ENCODE peak calls at places on chromosome 4, in eight cellular contexts. L is GM23338, R is hepatocyte, F is SJSA1, P is cardiac muscle cell, Y is mesendoderm, H is right lobe of liver, X is transverse colon. N is an unnamed sample. For H3K27me3 and H3K4me1, the result is how much of the 10 kb centered on the place peaks cover.

GRCh38 chr4:147355849-147356248 is 125.0 kb upstream of the EDNRA start:
- DNase-seq in L (no peak), R (no peak), F (peak), P (peak), Y (no peak), H (no peak), X (no peak), N (no peak)

GRCh38 chr4:75963558-75963957 is 22.7 kb upstream of the NAAA start:
- DNase-seq in L (no peak), R (no peak), F (no peak), P (no peak), Y (no peak), H (no peak), X (no peak), N (no peak)

GRCh38 chr4:108425988-108426387 is 194.4 kb upstream of the RPL34 start:
- DNase-seq in L (no peak), R (no peak), F (peak), P (peak), Y (no peak), H (no peak), X (no peak), N (no peak)

GRCh38 chr4:175986-176385 is 51.7 kb downstream of the ZNF718 start:
- DNase-seq in L (no peak), R (no peak), F (no peak), P (no peak), Y (no peak), H (no peak), X (no peak), N (no peak)

GRCh38 chr4:170497105-170497504 is 407.3 kb upstream of the AADAT start:
- DNase-seq in L (peak), R (no peak), F (peak), P (no peak), Y (no peak), H (no peak), X (no peak), N (no peak)

GRCh38 chr4:141131738-141132688 is 1.3 kb downstream of the RNF150 start:
- DNase-seq in L (peak), R (peak), F (peak), P (no peak), Y (peak), H (no peak), X (peak), N (no peak)

GRCh38 chr4:127930175-127930574 is 34.8 kb downstream of the MFSD8 start:
- DNase-seq in L (no peak), R (no peak), F (no peak), P (no peak), Y (no peak), H (no peak), X (no peak), N (no peak)

GRCh38 chr4:125070869-125071268 is 243.9 kb upstream of the FAT4 start:
- DNase-seq in L (peak), R (no peak), F (no peak), P (no peak), Y (peak), H (no peak), X (no peak), N (no peak)

GRCh38 chr4:12507868-12508481 is 976.2 kb downstream of the RAB28 start:
- DNase-seq in L (peak), R (no peak), F (peak), P (no peak), Y (peak), H (no peak), X (no peak), N (no peak)

GRCh38 chr4:22063613-22064012 is 115.0 kb upstream of the KCNIP4 start:
- DNase-seq in L (no peak), R (peak), F (no peak), P (no peak), Y (no peak), H (no peak), X (no peak), N (no peak)

GRCh38 chr4:87012265-87012953 is 77.6 kb downstream of the AFF1 start:
- DNase-seq in L (no peak), R (peak), F (no peak), P (no peak), Y (no peak), H (peak), X (no peak), N (no peak)

GRCh38 chr4:163564221-163564720 is 69.8 kb downstream of the TMA16 start:
- DNase-seq in L (no peak), R (no peak), F (no peak), P (no peak), Y (no peak), H (no peak), X (no peak), N (no peak)

GRCh38 chr4:76729991-76730390 is 168.0 kb downstream of the SOWAHB start:
- DNase-seq in L (peak), R (no peak), F (peak), P (no peak), Y (no peak), H (no peak), X (no peak), N (no peak)

GRCh38 chr4:134388351-134388750 is 186.8 kb upstream of the PABPC4L start:
- DNase-seq in L (peak), R (no peak), F (no peak), P (no peak), Y (peak), H (no peak), X (no peak), N (peak)

GRCh38 chr4:121256346-121256745 is 92.2 kb upstream of the TNIP3 start:
- DNase-seq in L (no peak), R (peak), F (peak), P (peak), Y (no peak), H (no peak), X (no peak), N (no peak)

GRCh38 chr4:21768349-21769310 is 179.9 kb downstream of the KCNIP4 start:
- DNase-seq in L (peak), R (peak), F (peak), P (peak), Y (peak), H (no peak), X (no peak), N (peak)

GRCh38 chr4:1628892-1629703 is 55.0 kb downstream of the FAM53A start:
- DNase-seq in L (peak), R (peak), F (peak), P (peak), Y (peak), H (peak), X (peak), N (peak)

GRCh38 chr4:180134116-180134866 is 2108.9 kb upstream of the TENM3 start:
- DNase-seq in L (peak), R (peak), F (no peak), P (no peak), Y (no peak), H (no peak), X (peak), N (no peak)

GRCh38 chr4:683247-683897 is 5.6 kb downstream of the SLC49A3 start:
- DNase-seq in L (no peak), R (no peak), F (no peak), P (no peak), Y (no peak), H (no peak), X (no peak), N (no peak)

GRCh38 chr4:100295792-100296191 is 105.5 kb upstream of the DDIT4L start:
- DNase-seq in L (no peak), R (no peak), F (no peak), P (peak), Y (no peak), H (no peak), X (no peak), N (no peak)

GRCh38 chr4:138242076-138242829 is at the start of gene SLC7A11:
- DNase-seq in L (peak), R (peak), F (peak), P (peak), Y (peak), H (peak), X (peak), N (peak)

GRCh38 chr4:146040623-146041022 is 102.0 kb upstream of the ZNF827 start:
- DNase-seq in L (peak), R (no peak), F (no peak), P (peak), Y (no peak), H (no peak), X (no peak), N (no peak)

GRCh38 chr4:182880387-182881356 is 36.5 kb downstream of the DCTD start:
- DNase-seq in L (no peak), R (peak), F (no peak), P (peak), Y (no peak), H (no peak), X (peak), N (no peak)

GRCh38 chr4:78131403-78131802 is 74.3 kb downstream of the FRAS1 start:
- DNase-seq in L (no peak), R (no peak), F (peak), P (peak), Y (no peak), H (no peak), X (no peak), N (no peak)

GRCh38 chr4:156723951-156724668 is 247.5 kb downstream of the PDGFC start:
- DNase-seq in L (no peak), R (no peak), F (no peak), P (no peak), Y (no peak), H (peak), X (peak), N (no peak)

GRCh38 chr4:42515156-42515884 is 118.0 kb downstream of the SHISA3 start:
- DNase-seq in L (peak), R (no peak), F (no peak), P (peak), Y (peak), H (no peak), X (no peak), N (no peak)

GRCh38 chr4:165864228-165864627 is 8.8 kb upstream of the TLL1 start:
- DNase-seq in L (no peak), R (no peak), F (no peak), P (peak), Y (peak), H (no peak), X (no peak), N (no peak)

GRCh38 chr4:151808120-151808529 is 47.3 kb upstream of the GATB start:
- DNase-seq in L (no peak), R (no peak), F (no peak), P (no peak), Y (no peak), H (no peak), X (no peak), N (no peak)

GRCh38 chr4:54872246-54872645 is 214.5 kb downstream of the KIT start:
- DNase-seq in L (no peak), R (no peak), F (no peak), P (peak), Y (peak), H (no peak), X (no peak), N (no peak)

GRCh38 chr4:152032722-152033131 is 271.9 kb upstream of the GATB start:
- DNase-seq in L (no peak), R (peak), F (no peak), P (peak), Y (no peak), H (no peak), X (no peak), N (no peak)

GRCh38 chr4:120052840-120053239 is 13.8 kb downstream of the MAD2L1 start:
- DNase-seq in L (no peak), R (peak), F (peak), P (peak), Y (no peak), H (no peak), X (no peak), N (no peak)

GRCh38 chr4:98522062-98522461 is 136.3 kb downstream of the TSPAN5 start:
- DNase-seq in L (no peak), R (no peak), F (no peak), P (peak), Y (no peak), H (no peak), X (no peak), N (no peak)

GRCh38 chr4:122762520-122762919 is 30.0 kb downstream of the BBS12 start:
- DNase-seq in L (no peak), R (no peak), F (no peak), P (no peak), Y (no peak), H (no peak), X (no peak), N (no peak)

GRCh38 chr4:128285085-128286023 is 2.3 kb downstream of the PGRMC2 start:
- DNase-seq in L (no peak), R (peak), F (no peak), P (peak), Y (no peak), H (peak), X (peak), N (no peak)

GRCh38 chr4:15003441-15003890 is 1.2 kb downstream of the CPEB2 start:
- DNase-seq in L (peak), R (peak), F (peak), P (peak), Y (peak), H (peak), X (peak), N (no peak)

GRCh38 chr4:184252136-184253071 is 34.7 kb upstream of the ENPP6 start:
- DNase-seq in L (no peak), R (no peak), F (no peak), P (no peak), Y (no peak), H (no peak), X (no peak), N (no peak)
- H3K27me3 ChIP-seq in L (under half), R (under half), F (under half), P (under half), Y (under half), H (under half), X (under half), N (under half)

DNA sequence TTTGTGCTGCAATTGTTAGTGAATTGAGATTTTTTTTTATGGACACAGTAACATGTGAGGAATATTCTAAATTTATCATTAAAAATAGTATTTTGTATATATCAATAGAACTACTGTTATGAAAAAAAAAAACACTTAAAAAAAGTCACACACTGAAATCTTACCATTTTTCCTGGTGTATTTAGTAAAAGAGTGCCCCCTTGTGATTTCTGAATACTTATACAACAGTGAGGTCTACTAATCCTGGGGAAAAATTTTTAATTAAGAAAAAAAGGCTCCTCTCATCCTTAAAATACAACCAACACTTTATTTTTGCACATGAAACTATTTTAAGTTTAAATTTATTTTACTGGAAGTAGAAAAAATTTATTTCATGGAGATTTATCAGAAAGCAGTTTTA is 56.4 kb upstream of the SPOCK3 start:
- DNase-seq in L (peak), R (peak), F (no peak), P (peak), Y (peak), H (no peak), X (no peak), N (no peak)
- H3K4me3 ChIP-seq in L (no peak), R (no peak), F (no peak), P (no peak), Y (no peak), H (no peak), X (no peak), N (no peak)

GRCh38 chr4:153212755-153213154 is 8.5 kb downstream of the TRIM2 start:
- DNase-seq in L (no peak), R (no peak), F (no peak), P (no peak), Y (no peak), H (no peak), X (no peak), N (no peak)
- H3K4me1 ChIP-seq in L (under half), R (under half), F (under half), P (under half), Y (under half), H (under half), X (under half), N (under half)

DNA sequence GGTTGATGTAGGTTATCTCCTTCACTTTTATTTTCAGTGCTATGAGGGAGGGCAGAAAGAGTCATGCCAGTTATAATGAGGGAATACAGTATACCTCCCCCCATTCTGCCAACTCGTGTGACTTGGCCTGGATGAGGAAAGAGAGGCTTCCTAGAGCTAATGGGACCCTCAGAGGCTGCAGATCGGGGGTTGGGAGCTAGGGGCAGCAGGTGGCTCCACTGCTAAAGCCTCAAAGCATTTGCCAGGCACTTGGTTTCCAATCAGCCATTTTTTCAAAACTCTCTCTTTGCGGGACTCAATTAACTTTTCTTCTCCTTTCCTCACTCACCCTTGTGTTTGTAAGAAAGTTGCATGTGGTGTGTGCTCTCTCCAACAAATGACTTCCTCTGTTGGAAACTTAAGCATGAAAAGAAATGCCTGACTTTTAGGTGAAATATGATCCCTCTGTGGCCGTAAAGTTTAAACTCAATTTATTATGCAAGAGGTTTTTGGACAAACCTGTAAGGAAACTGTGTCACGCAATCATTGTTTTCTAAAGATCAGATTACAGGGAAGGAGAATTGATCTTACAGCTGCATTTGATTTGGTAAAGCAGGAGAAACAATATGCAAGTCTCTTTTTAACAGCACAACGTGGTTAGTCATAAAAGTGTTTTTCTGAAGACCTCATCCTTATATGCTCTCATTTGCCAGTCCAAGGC is 7.0 kb downstream of the SFRP2 start:
- DNase-seq in L (peak), R (no peak), F (no peak), P (no peak), Y (no peak), H (no peak), X (no peak), N (no peak)
- H3K27me3 ChIP-seq in L (under half), R (under half), F (under half), P (under half), Y (under half), H (under half), X (half or more), N (under half)

GRCh38 chr4:4388418-4388817 is 1.5 kb downstream of the NSG1 start:
- DNase-seq in L (no peak), R (no peak), F (no peak), P (no peak), Y (no peak), H (no peak), X (no peak), N (no peak)
- H3K4me3 ChIP-seq in L (peak), R (no peak), F (no peak), P (no peak), Y (no peak), H (no peak), X (no peak), N (no peak)

N was measured in iPS DF 6.9.